ENCODE peak calls at places on chromosomes 5 and 9, in seven cellular contexts. Y, B, S, E, N, Q and H are unnamed samples.

GRCh38 chr5:6715758-6716633 is 2.8 kb downstream of the TENT4A start:
- DNase-seq in Y (peak), S (no peak), Q (no peak), N (peak), E (no peak), B (no peak), H (peak)

GRCh38 chr9:114210691-114211276 is 55.4 kb downstream of the COL27A1 start:
- DNase-seq in Q (no peak), N (no peak), B (no peak), S (no peak), E (no peak), Y (no peak), H (no peak)

GRCh38 chr5:90849939-90850338 is 291.3 kb downstream of the ADGRV1 start:
- DNase-seq in B (no peak), S (no peak), E (no peak), Y (no peak), Q (no peak), N (no peak), H (no peak)

GRCh38 chr5:174317261-174317894 is 271.9 kb downstream of the NSG2 start:
- DNase-seq in N (no peak), E (peak), B (no peak), Q (no peak), S (peak), Y (peak), H (peak)

GRCh38 chr9:123848447-123849085 is 81.4 kb downstream of the DENND1A start:
- DNase-seq in Y (no peak), B (no peak), Q (no peak), E (no peak), S (no peak), N (no peak), H (no peak)

GRCh38 chr5:38716516-38716915 is 129.3 kb upstream of the OSMR start:
- DNase-seq in S (no peak), N (no peak), Q (no peak), B (no peak), Y (no peak), E (no peak), H (no peak)

GRCh38 chr5:126538579-126538978 is 56.4 kb downstream of the ALDH7A1 start:
- DNase-seq in Y (no peak), N (no peak), Q (no peak), S (no peak), B (no peak), E (no peak), H (no peak)

GRCh38 chr9:126036881-126037291 is 289.7 kb downstream of the PBX3 start:
- DNase-seq in S (no peak), N (no peak), Q (no peak), Y (no peak), B (no peak), E (no peak), H (no peak)

GRCh38 chr9:88106492-88106891 is 31.8 kb downstream of the SPATA31C2 start:
- DNase-seq in Y (peak), Q (peak), B (peak), E (peak), N (no peak), S (peak), H (peak)

GRCh38 chr5:142597546-142598337 is 88.1 kb downstream of the FGF1 start:
- DNase-seq in N (no peak), S (peak), Q (peak), Y (peak), B (peak), E (no peak), H (peak)

GRCh38 chr9:80320916-80321315 is 749.2 kb downstream of the TLE4 start:
- DNase-seq in N (no peak), B (no peak), S (peak), E (no peak), Q (no peak), Y (no peak), H (no peak)

GRCh38 chr9:94827584-94828304 is 101.2 kb downstream of the AOPEP start:
- DNase-seq in N (no peak), E (no peak), Q (no peak), B (no peak), Y (no peak), S (no peak), H (no peak)

GRCh38 chr5:105350406-105351140 is 1788.0 kb upstream of the NUDT12 start:
- DNase-seq in S (no peak), Y (no peak), N (no peak), Q (no peak), E (no peak), B (no peak), H (peak)

GRCh38 chr5:178644826-178645545 is 18.1 kb upstream of the CLK4 start:
- DNase-seq in B (no peak), S (peak), N (no peak), E (no peak), Y (no peak), Q (no peak), H (no peak)

GRCh38 chr9:12604154-12604825 is 88.9 kb upstream of the TYRP1 start:
- DNase-seq in N (no peak), Y (peak), S (peak), B (no peak), E (no peak), Q (no peak), H (peak)

DNA sequence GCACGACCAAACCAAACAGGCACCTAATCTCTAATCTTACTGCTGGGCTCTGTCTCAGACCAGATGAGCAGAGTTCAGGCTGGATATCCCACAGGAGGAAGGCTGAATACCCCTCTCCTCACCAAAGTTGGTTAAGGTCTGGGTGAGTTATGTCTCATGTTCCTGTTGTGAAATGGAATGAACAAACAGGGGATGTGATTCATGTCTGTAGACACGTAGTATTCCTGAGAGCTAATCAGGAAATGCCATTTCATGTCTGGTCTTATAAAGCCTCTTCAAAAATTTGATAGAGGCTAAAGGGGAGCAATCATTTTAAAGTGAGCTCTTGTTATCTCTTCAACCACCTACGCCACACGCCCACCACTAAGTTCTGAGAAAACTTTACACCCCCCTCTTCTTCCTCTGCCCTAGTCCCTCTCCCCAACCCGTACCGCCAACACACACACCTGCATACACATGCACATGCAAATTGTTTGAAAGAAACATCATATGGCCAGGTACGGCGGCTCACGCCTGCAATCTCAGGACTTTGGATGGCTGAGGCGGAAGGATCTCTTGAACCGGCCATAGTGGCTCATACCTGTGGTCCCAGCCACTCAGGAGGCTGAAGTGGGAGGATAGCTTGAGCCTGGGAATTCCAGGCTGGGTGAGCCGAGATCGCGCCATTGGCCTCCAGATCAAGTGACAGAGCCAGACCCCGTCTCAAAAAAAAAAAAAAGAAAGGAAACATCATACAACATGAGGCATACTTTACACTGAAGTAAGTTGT is 69.8 kb upstream of the RAI14 start:
- DNase-seq in S (no peak), Q (no peak), N (no peak), Y (peak), B (no peak), E (no peak), H (peak)
- TF ChIP-seq POLR2A in S (no peak), Q (no peak), N (no peak), Y (no peak), B (no peak), E (peak), H (no peak)

GRCh38 chr5:134911285-134912215 is 6.6 kb downstream of the PCBD2 start:
- DNase-seq in Q (no peak), E (no peak), Y (no peak), S (no peak), N (no peak), B (no peak), H (no peak)

GRCh38 chr5:134905246-134905996 is 490 bp downstream of the PCBD2 start:
- DNase-seq in S (peak), Q (peak), Y (peak), E (no peak), B (peak), N (no peak), H (peak)

GRCh38 chr5:134904621-134905245 is at the start of gene PCBD2:
- DNase-seq in B (peak), Q (peak), S (peak), N (peak), Y (peak), E (peak), H (peak)

GRCh38 chr5:134902071-134902801 is 2.7 kb upstream of the PCBD2 start:
- DNase-seq in B (no peak), Q (no peak), E (no peak), N (no peak), Y (peak), S (no peak), H (no peak)

GRCh38 chr5:134906811-134907210 is 1.9 kb downstream of the PCBD2 start:
- DNase-seq in Y (no peak), S (no peak), E (no peak), B (peak), N (no peak), Q (no peak), H (no peak)
- TF ChIP-seq POLR2A in Y (no peak), S (no peak), E (no peak), B (no peak), N (no peak), Q (no peak), H (no peak)

GRCh38 chr5:108686676-108687075 is 61.0 kb upstream of the FER start:
- DNase-seq in Y (no peak), Q (no peak), E (no peak), S (no peak), N (no peak), B (no peak), H (no peak)

GRCh38 chr5:108688487-108688886 is 59.2 kb upstream of the FER start:
- DNase-seq in S (no peak), E (no peak), Q (no peak), B (no peak), Y (no peak), N (no peak), H (no peak)

DNA sequence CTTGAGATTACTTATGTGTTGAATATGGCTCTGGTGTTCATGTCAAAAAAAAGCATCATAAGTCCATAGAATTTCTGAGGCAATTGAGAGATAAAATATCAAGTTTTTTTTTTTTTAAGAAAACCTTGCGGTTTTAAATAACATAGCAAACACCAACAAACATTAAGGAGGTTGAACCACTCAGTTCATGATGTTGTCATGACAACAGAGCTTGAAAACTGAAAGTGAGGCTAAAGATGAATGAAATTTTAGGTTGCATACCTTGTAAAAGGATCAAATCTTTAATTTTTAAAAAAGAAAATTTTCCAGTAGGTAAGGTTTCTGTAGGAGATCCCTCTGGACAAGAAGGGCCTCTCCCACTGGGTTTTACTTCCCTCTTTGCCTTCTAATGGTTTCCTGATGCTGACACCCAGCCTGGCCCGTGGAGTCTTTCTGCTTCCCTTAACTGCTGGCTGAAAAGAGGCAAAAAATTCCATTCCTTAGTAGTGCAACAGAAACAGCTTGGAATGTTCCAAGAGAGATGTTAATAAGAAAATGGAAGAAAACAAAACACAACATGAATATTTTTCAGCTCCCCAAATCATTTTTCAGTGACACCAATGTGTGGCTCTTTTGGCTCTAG is 60.0 kb upstream of the FER start:
- DNase-seq in Q (no peak), N (no peak), S (no peak), Y (peak), B (no peak), E (no peak), H (no peak)
- TF ChIP-seq POLR2A in Q (no peak), N (no peak), S (no peak), Y (no peak), B (no peak), E (no peak), H (no peak)

GRCh38 chr5:151662805-151663204 is 23.9 kb downstream of the SPARC start:
- DNase-seq in B (no peak), Q (no peak), S (no peak), E (no peak), N (no peak), Y (no peak), H (no peak)
- TF ChIP-seq POLR2A in B (no peak), Q (no peak), S (no peak), E (no peak), N (no peak), Y (no peak), H (no peak)

GRCh38 chr5:151679421-151680155 is 7.1 kb downstream of the SPARC start:
- DNase-seq in S (no peak), N (no peak), Q (no peak), Y (no peak), E (no peak), B (no peak), H (no peak)
- TF ChIP-seq POLR2A in S (no peak), N (no peak), Q (no peak), Y (no peak), E (no peak), B (no peak), H (no peak)

GRCh38 chr9:128115187-128116103 is 12.1 kb downstream of the PTGES2 start:
- DNase-seq in S (no peak), Q (peak), Y (no peak), N (peak), B (no peak), E (peak), H (peak)

GRCh38 chr9:128116104-128117083 is 11.1 kb downstream of the PTGES2 start:
- DNase-seq in Q (peak), S (no peak), B (no peak), N (peak), Y (no peak), E (peak), H (no peak)

GRCh38 chr9:128114326-128115186 is 13.0 kb downstream of the PTGES2 start:
- DNase-seq in B (no peak), S (no peak), Q (peak), Y (no peak), E (peak), N (peak), H (no peak)

GRCh38 chr9:128117613-128118471 is 9.7 kb downstream of the PTGES2 start:
- DNase-seq in Q (peak), E (peak), N (peak), S (peak), B (peak), Y (peak), H (peak)

GRCh38 chr9:128113526-128114325 is 13.8 kb downstream of the PTGES2 start:
- DNase-seq in E (peak), N (peak), B (no peak), S (no peak), Q (peak), Y (no peak), H (no peak)
- TF ChIP-seq POLR2A in E (no peak), N (peak), B (no peak), S (no peak), Q (no peak), Y (no peak), H (no peak)